ENCODE peak calls at places on chromosomes 13 and 19, in ten cellular contexts. T is IMR-90, L is Karpas-422, W is body of pancreas, A is adrenal gland, X is mesendoderm, R is psoas muscle, C is kidney, P is fibroblast of lung, G is A549. K is an unnamed sample. For H3K4me1, the result is how much of the 10 kb centered on the place peaks cover.

GRCh38 chr19:8445488-8446001 is 770 bp downstream of the HNRNPM start:
- DNase-seq in T (no peak), L (peak), W (peak), A (peak), X (peak), R (peak), C (peak), P (peak), G (no peak), K (peak)

GRCh38 chr13:106961219-106961618 is 393.3 kb upstream of the ARGLU1 start:
- DNase-seq in T (no peak), L (no peak), W (no peak), A (no peak), X (no peak), R (no peak), C (no peak), P (no peak), G (no peak), K (no peak)

GRCh38 chr19:17841810-17842662 is 5.7 kb downstream of the JAK3 start:
- DNase-seq in T (peak), L (peak), W (peak), A (peak), X (peak), R (peak), C (peak), P (peak), G (peak), K (peak)

GRCh38 chr13:28338202-28338601 is 156.7 kb downstream of the FLT1 start:
- DNase-seq in T (no peak), L (no peak), W (no peak), A (no peak), X (no peak), R (no peak), C (no peak), P (peak), G (no peak), K (no peak)

GRCh38 chr13:59464926-59465325 is 698.8 kb downstream of the DIAPH3 start:
- DNase-seq in T (no peak), L (no peak), W (no peak), A (no peak), X (no peak), R (no peak), C (no peak), P (no peak), G (no peak), K (no peak)

GRCh38 chr19:2611483-2612464 is 90.7 kb downstream of the GNG7 start:
- DNase-seq in T (no peak), L (no peak), W (peak), A (no peak), X (no peak), R (no peak), C (peak), P (no peak), G (no peak), K (no peak)

GRCh38 chr13:114130708-114131580 is 1.5 kb downstream of the RASA3 start:
- DNase-seq in T (peak), L (peak), W (peak), A (peak), X (peak), R (peak), C (peak), P (peak), G (peak), K (peak)

GRCh38 chr19:38003427-38004099 is 96.6 kb downstream of the SIPA1L3 start:
- DNase-seq in T (peak), L (peak), W (peak), A (peak), X (peak), R (peak), C (peak), P (peak), G (no peak), K (peak)

GRCh38 chr13:42380420-42381164 is 108.6 kb downstream of the AKAP11 start:
- DNase-seq in T (no peak), L (peak), W (no peak), A (no peak), X (no peak), R (no peak), C (no peak), P (no peak), G (no peak), K (no peak)

GRCh38 chr19:40693896-40694295 is 3.4 kb upstream of the NUMBL start:
- DNase-seq in T (no peak), L (no peak), W (no peak), A (no peak), X (no peak), R (no peak), C (no peak), P (no peak), G (no peak), K (no peak)

GRCh38 chr19:51082641-51083040 is at the start of gene KLK14:
- DNase-seq in T (no peak), L (no peak), W (no peak), A (no peak), X (no peak), R (no peak), C (peak), P (no peak), G (no peak), K (no peak)

GRCh38 chr19:41456342-41456918 is 13.5 kb downstream of the ERICH4 start:
- DNase-seq in T (peak), L (no peak), W (no peak), A (no peak), X (no peak), R (no peak), C (no peak), P (peak), G (no peak), K (peak)

GRCh38 chr19:46428278-46429141 is at the start of gene PNMA8C:
- DNase-seq in T (peak), L (no peak), W (peak), A (peak), X (peak), R (peak), C (peak), P (peak), G (peak), K (no peak)

GRCh38 chr19:939922-940321 is 14.1 kb downstream of the ARID3A start:
- DNase-seq in T (no peak), L (no peak), W (no peak), A (no peak), X (no peak), R (no peak), C (no peak), P (no peak), G (no peak), K (no peak)
- H3K4me1 ChIP-seq in T (under half), L (under half), W (under half), A (under half), X (under half), R (under half), C (under half), P (under half), G (under half), K (under half)

GRCh38 chr13:26706381-26706780 is 54.2 kb downstream of the GPR12 start:
- DNase-seq in T (no peak), L (no peak), W (no peak), A (no peak), X (no peak), R (no peak), C (no peak), P (no peak), G (no peak), K (no peak)

GRCh38 chr13:26707122-26708006 is 53.2 kb downstream of the GPR12 start:
- DNase-seq in T (peak), L (peak), W (peak), A (peak), X (peak), R (no peak), C (no peak), P (peak), G (peak), K (peak)

GRCh38 chr13:26710166-26710565 is 50.4 kb downstream of the GPR12 start:
- DNase-seq in T (no peak), L (no peak), W (no peak), A (no peak), X (peak), R (no peak), C (no peak), P (no peak), G (no peak), K (no peak)

GRCh38 chr13:26709461-26709860 is 51.1 kb downstream of the GPR12 start:
- DNase-seq in T (no peak), L (no peak), W (no peak), A (no peak), X (no peak), R (no peak), C (no peak), P (no peak), G (no peak), K (no peak)

DNA sequence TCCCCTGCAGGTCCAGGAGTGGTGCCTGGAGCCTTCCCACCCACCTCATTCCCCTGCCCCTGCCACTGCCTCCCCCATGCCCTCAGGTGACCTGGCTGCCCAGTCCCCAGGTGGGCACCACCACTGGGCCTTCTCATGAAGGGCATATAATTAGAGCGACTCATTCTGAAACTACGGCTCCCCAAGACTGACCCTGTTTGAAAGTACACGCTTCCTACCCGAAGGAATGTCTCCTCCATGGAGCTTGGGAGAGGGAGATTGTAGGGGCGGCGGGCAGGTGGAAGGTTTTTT is 52.6 kb downstream of the GPR12 start:
- DNase-seq in T (no peak), L (no peak), W (no peak), A (no peak), X (no peak), R (no peak), C (no peak), P (no peak), G (no peak), K (no peak)
- H3K4me1 ChIP-seq in T (under half), L (under half), W (under half), A (under half), X (under half), R (under half), C (under half), P (under half), G (under half), K (under half)

DNA sequence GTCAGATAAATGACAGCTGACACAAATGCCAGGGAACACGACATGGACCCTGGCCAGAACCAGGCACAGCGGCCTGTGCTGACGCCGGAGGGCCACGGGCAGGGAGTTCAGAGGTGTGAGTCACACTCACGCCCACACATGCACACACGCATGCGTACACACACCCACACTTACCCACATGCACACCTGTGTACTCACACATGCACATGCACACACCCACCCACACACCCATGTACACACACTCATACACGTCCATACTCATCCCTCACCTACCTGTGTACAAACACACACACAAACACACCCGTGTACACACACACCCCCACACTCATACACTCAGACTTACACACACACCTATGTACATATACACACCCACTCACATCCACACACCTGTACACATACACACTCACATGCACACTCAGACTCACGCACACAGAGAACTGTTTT is 40.4 kb downstream of the MLLT1 start:
- DNase-seq in T (peak), L (no peak), W (no peak), A (no peak), X (no peak), R (peak), C (no peak), P (peak), G (no peak), K (no peak)
- H3K4me1 ChIP-seq in T (under half), L (under half), W (half or more), A (half or more), X (under half), R (half or more), C (under half), P (under half), G (under half), K (half or more)

GRCh38 chr19:1230585-1231489 is 7.0 kb downstream of the CBARP start:
- DNase-seq in T (no peak), L (no peak), W (no peak), A (no peak), X (peak), R (no peak), C (no peak), P (no peak), G (no peak), K (no peak)

GRCh38 chr19:1227655-1228054 is 10.2 kb downstream of the CBARP start:
- DNase-seq in T (no peak), L (no peak), W (no peak), A (no peak), X (no peak), R (no peak), C (no peak), P (no peak), G (no peak), K (no peak)

GRCh38 chr19:1228161-1228560 is 9.6 kb downstream of the CBARP start:
- DNase-seq in T (no peak), L (no peak), W (no peak), A (no peak), X (no peak), R (no peak), C (no peak), P (no peak), G (no peak), K (no peak)

GRCh38 chr19:1229837-1230584 is 7.8 kb downstream of the CBARP start:
- DNase-seq in T (no peak), L (no peak), W (no peak), A (no peak), X (no peak), R (no peak), C (no peak), P (no peak), G (no peak), K (no peak)

GRCh38 chr19:1229056-1229607 is 8.7 kb downstream of the CBARP start:
- DNase-seq in T (no peak), L (no peak), W (no peak), A (no peak), X (no peak), R (no peak), C (no peak), P (no peak), G (no peak), K (no peak)
- H3K4me1 ChIP-seq in T (under half), L (under half), W (under half), A (under half), X (under half), R (under half), C (under half), P (under half), G (under half), K (under half)

GRCh38 chr19:6737284-6737872 is at the start of gene GPR108:
- DNase-seq in T (peak), L (peak), W (peak), A (peak), X (peak), R (peak), C (peak), P (peak), G (peak), K (peak)
- H3K4me1 ChIP-seq in T (under half), L (under half), W (under half), A (under half), X (under half), R (under half), C (under half), P (under half), G (under half), K (under half)

DNA sequence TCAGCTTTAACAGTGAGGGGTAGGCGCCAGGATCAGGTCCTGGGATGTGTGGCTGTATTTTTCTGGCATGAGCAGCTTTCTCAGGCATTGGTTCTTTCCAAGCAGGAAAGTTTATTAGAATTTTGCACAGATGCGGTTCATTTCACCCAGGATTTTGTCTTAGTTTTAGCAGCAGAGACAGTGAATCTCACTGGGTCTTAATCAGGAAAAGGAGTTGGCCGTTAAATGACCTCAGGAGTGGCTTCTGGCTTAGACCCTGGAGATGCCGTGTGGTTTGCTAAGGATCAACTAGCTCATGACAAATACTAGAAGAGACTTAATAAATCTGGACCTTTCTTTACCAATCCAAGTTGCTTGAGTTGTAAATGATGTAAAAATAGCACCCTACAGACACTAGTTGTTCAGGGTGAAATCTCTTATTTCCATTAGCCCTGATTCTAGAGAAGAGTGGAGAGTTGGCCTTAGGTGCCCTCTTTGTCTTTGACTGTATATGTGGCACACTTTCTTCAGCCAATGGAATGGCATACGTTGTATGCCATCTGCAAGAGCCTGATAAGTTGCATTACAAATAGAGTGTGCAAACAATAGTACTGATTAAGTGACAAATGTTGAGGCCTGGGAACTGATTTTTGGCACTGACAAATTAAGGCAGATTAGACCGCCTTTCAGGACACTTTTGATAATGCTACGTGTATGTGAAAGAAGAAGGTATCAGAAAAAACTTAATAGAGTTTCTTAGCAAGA is 34.0 kb downstream of the LRCH1 start:
- DNase-seq in T (no peak), L (no peak), W (no peak), A (no peak), X (no peak), R (no peak), C (no peak), P (peak), G (no peak), K (no peak)
- H3K4me1 ChIP-seq in T (under half), L (under half), W (under half), A (under half), X (under half), R (under half), C (under half), P (under half), G (under half), K (half or more)